ENCODE peak calls at places on chromosomes 7 and 10, in seven cellular contexts. One of them, this sample, is unnamed.

GRCh38 chr7:129781856-129782256 is 170.3 kb downstream of the NRF1 start:
- DNase-seq in SK-N-SH: peak
- DNase-seq in H1: no peak
- DNase-seq in HepG2: no peak
- DNase-seq in GM12878: no peak
- DNase-seq in HCT116: no peak
- DNase-seq in K562: no peak
- DNase-seq in this sample: no peak

GRCh38 chr7:139965942-139966628 is 96.7 kb downstream of the PARP12 start:
- DNase-seq in SK-N-SH: no peak
- DNase-seq in H1: no peak
- DNase-seq in HepG2: no peak
- DNase-seq in GM12878: no peak
- DNase-seq in HCT116: no peak
- DNase-seq in K562: no peak
- DNase-seq in this sample: no peak

GRCh38 chr10:98251399-98251798 is 16.6 kb downstream of the LOXL4 start:
- DNase-seq in SK-N-SH: no peak
- DNase-seq in H1: no peak
- DNase-seq in HepG2: no peak
- DNase-seq in GM12878: no peak
- DNase-seq in HCT116: no peak
- DNase-seq in K562: no peak
- DNase-seq in this sample: no peak

GRCh38 chr10:71396084-71396713 is 521 bp upstream of the CDH23 start:
- DNase-seq in SK-N-SH: peak
- DNase-seq in H1: peak
- DNase-seq in HepG2: no peak
- DNase-seq in GM12878: no peak
- DNase-seq in HCT116: no peak
- DNase-seq in K562: peak
- DNase-seq in this sample: no peak

GRCh38 chr7:24133691-24134090 is 150.3 kb upstream of the NPY start:
- DNase-seq in SK-N-SH: no peak
- DNase-seq in H1: no peak
- DNase-seq in HepG2: no peak
- DNase-seq in GM12878: no peak
- DNase-seq in HCT116: no peak
- DNase-seq in K562: no peak
- DNase-seq in this sample: no peak

GRCh38 chr10:22552888-22553378 is 161.4 kb downstream of the PIP4K2A start:
- DNase-seq in SK-N-SH: no peak
- DNase-seq in H1: no peak
- DNase-seq in HepG2: no peak
- DNase-seq in GM12878: no peak
- DNase-seq in HCT116: no peak
- DNase-seq in K562: no peak
- DNase-seq in this sample: no peak

GRCh38 chr7:464177-464711 is 55.4 kb downstream of the PDGFA start:
- DNase-seq in SK-N-SH: no peak
- DNase-seq in H1: no peak
- DNase-seq in HepG2: no peak
- DNase-seq in GM12878: no peak
- DNase-seq in HCT116: no peak
- DNase-seq in K562: no peak
- DNase-seq in this sample: no peak

GRCh38 chr7:108630002-108630401 is 60.3 kb downstream of the DNAJB9 start:
- DNase-seq in SK-N-SH: peak
- DNase-seq in H1: no peak
- DNase-seq in HepG2: no peak
- DNase-seq in GM12878: no peak
- DNase-seq in HCT116: no peak
- DNase-seq in K562: no peak
- DNase-seq in this sample: no peak

GRCh38 chr7:111011500-111011899 is 79.4 kb upstream of the LRRN3 start:
- DNase-seq in SK-N-SH: no peak
- DNase-seq in H1: no peak
- DNase-seq in HepG2: no peak
- DNase-seq in GM12878: no peak
- DNase-seq in HCT116: no peak
- DNase-seq in K562: no peak
- DNase-seq in this sample: no peak

GRCh38 chr10:12350167-12350872 is 973 bp downstream of the CAMK1D start:
- DNase-seq in SK-N-SH: peak
- DNase-seq in H1: no peak
- DNase-seq in HepG2: peak
- DNase-seq in GM12878: no peak
- DNase-seq in HCT116: no peak
- DNase-seq in K562: no peak
- DNase-seq in this sample: peak

GRCh38 chr7:39536926-39537325 is 29.3 kb upstream of the YAE1 start:
- DNase-seq in SK-N-SH: no peak
- DNase-seq in H1: no peak
- DNase-seq in HepG2: no peak
- DNase-seq in GM12878: no peak
- DNase-seq in HCT116: no peak
- DNase-seq in K562: no peak
- DNase-seq in this sample: no peak

GRCh38 chr7:35839860-35840854 is 39.3 kb downstream of the SEPTIN7 start:
- DNase-seq in SK-N-SH: no peak
- DNase-seq in H1: no peak
- DNase-seq in HepG2: no peak
- DNase-seq in GM12878: no peak
- DNase-seq in HCT116: peak
- DNase-seq in K562: no peak
- DNase-seq in this sample: no peak

GRCh38 chr10:24202181-24202570 is 6.8 kb upstream of the KIAA1217 start:
- DNase-seq in SK-N-SH: no peak
- DNase-seq in H1: no peak
- DNase-seq in HepG2: peak
- DNase-seq in GM12878: no peak
- DNase-seq in HCT116: no peak
- DNase-seq in K562: no peak
- DNase-seq in this sample: no peak
- TF ChIP-seq JUND in SK-N-SH: no peak
- TF ChIP-seq JUND in H1: no peak
- TF ChIP-seq JUND in HepG2: no peak
- TF ChIP-seq JUND in GM12878: no peak
- TF ChIP-seq JUND in HCT116: no peak
- TF ChIP-seq JUND in K562: no peak
- TF ChIP-seq JUND in this sample: no peak

GRCh38 chr10:96996275-96996980 is 164.3 kb downstream of the LCOR start:
- DNase-seq in SK-N-SH: no peak
- DNase-seq in H1: no peak
- DNase-seq in HepG2: no peak
- DNase-seq in GM12878: no peak
- DNase-seq in HCT116: no peak
- DNase-seq in K562: no peak
- DNase-seq in this sample: no peak
- TF ChIP-seq JUND in SK-N-SH: no peak
- TF ChIP-seq JUND in H1: no peak
- TF ChIP-seq JUND in HepG2: no peak
- TF ChIP-seq JUND in GM12878: no peak
- TF ChIP-seq JUND in HCT116: no peak
- TF ChIP-seq JUND in K562: no peak
- TF ChIP-seq JUND in this sample: no peak

GRCh38 chr7:130942211-130942964 is 208.4 kb upstream of the KLF14 start:
- DNase-seq in SK-N-SH: no peak
- DNase-seq in H1: no peak
- DNase-seq in HepG2: peak
- DNase-seq in GM12878: no peak
- DNase-seq in HCT116: no peak
- DNase-seq in K562: peak
- DNase-seq in this sample: peak
- TF ChIP-seq JUND in SK-N-SH: no peak
- TF ChIP-seq JUND in H1: no peak
- TF ChIP-seq JUND in HepG2: no peak
- TF ChIP-seq JUND in GM12878: no peak
- TF ChIP-seq JUND in HCT116: no peak
- TF ChIP-seq JUND in K562: peak
- TF ChIP-seq JUND in this sample: no peak

GRCh38 chr10:19710600-19710999 is 105.6 kb upstream of the PLXDC2 start:
- DNase-seq in SK-N-SH: no peak
- DNase-seq in H1: no peak
- DNase-seq in HepG2: no peak
- DNase-seq in GM12878: no peak
- DNase-seq in HCT116: no peak
- DNase-seq in K562: no peak
- DNase-seq in this sample: no peak

GRCh38 chr10:19719320-19719719 is 96.9 kb upstream of the PLXDC2 start:
- DNase-seq in SK-N-SH: no peak
- DNase-seq in H1: no peak
- DNase-seq in HepG2: no peak
- DNase-seq in GM12878: no peak
- DNase-seq in HCT116: no peak
- DNase-seq in K562: no peak
- DNase-seq in this sample: no peak

DNA sequence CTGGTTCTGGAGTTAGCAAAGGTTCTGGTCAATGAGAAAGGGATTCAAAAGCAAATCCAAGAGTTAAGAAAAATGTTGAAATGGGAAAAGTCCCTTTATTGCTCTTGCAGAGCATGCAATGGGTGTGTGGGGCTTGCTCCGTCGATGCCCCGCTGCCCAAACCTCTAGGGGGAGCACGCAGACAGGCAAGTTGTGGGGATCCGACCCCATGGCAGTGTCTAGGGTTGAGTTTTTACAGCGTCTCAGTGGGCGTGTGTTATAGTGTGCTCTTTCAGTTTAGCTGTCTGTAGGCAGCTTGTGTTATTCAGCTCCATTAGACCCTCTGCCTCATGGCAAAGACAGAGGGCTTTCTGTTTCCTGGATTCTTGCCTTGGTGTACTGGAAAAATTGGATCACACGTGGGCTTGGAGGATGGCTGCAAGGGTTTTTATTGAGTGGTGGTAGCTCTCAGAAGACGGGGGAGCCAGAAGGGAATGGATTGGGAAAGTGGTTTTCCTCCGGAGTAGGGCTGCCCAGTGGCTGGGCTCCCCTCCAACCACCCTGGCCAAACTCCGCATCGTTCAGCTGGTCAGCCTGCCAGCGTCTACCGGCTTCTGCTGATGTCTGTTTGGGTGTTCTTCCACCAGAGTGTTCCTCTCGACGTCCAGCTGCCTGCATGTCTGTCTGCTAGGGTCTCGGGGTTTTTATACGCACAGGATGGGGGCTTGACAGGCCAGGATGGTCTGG is 102.3 kb upstream of the PLXDC2 start:
- DNase-seq in SK-N-SH: no peak
- DNase-seq in H1: peak
- DNase-seq in HepG2: no peak
- DNase-seq in GM12878: no peak
- DNase-seq in HCT116: no peak
- DNase-seq in K562: peak
- DNase-seq in this sample: peak
- TF ChIP-seq JUND in SK-N-SH: no peak
- TF ChIP-seq JUND in H1: no peak
- TF ChIP-seq JUND in HepG2: no peak
- TF ChIP-seq JUND in GM12878: no peak
- TF ChIP-seq JUND in HCT116: no peak
- TF ChIP-seq JUND in K562: no peak
- TF ChIP-seq JUND in this sample: no peak

GRCh38 chr7:155921804-155922506 is 109.7 kb upstream of the SHH start:
- DNase-seq in SK-N-SH: no peak
- DNase-seq in H1: no peak
- DNase-seq in HepG2: no peak
- DNase-seq in GM12878: no peak
- DNase-seq in HCT116: peak
- DNase-seq in K562: no peak
- DNase-seq in this sample: peak
- TF ChIP-seq JUND in SK-N-SH: no peak
- TF ChIP-seq JUND in H1: no peak
- TF ChIP-seq JUND in HepG2: no peak
- TF ChIP-seq JUND in GM12878: no peak
- TF ChIP-seq JUND in HCT116: peak
- TF ChIP-seq JUND in K562: no peak
- TF ChIP-seq JUND in this sample: no peak

GRCh38 chr10:114932225-114932624 is 5.8 kb upstream of the TRUB1 start:
- DNase-seq in SK-N-SH: no peak
- DNase-seq in H1: no peak
- DNase-seq in HepG2: no peak
- DNase-seq in GM12878: no peak
- DNase-seq in HCT116: no peak
- DNase-seq in K562: no peak
- DNase-seq in this sample: no peak

GRCh38 chr10:114932945-114933344 is 5.0 kb upstream of the TRUB1 start:
- DNase-seq in SK-N-SH: no peak
- DNase-seq in H1: no peak
- DNase-seq in HepG2: no peak
- DNase-seq in GM12878: no peak
- DNase-seq in HCT116: no peak
- DNase-seq in K562: no peak
- DNase-seq in this sample: no peak

GRCh38 chr10:114928818-114929217 is 9.2 kb upstream of the TRUB1 start:
- DNase-seq in SK-N-SH: no peak
- DNase-seq in H1: no peak
- DNase-seq in HepG2: no peak
- DNase-seq in GM12878: no peak
- DNase-seq in HCT116: no peak
- DNase-seq in K562: no peak
- DNase-seq in this sample: no peak

GRCh38 chr10:114930320-114930719 is 7.7 kb upstream of the TRUB1 start:
- DNase-seq in SK-N-SH: no peak
- DNase-seq in H1: no peak
- DNase-seq in HepG2: no peak
- DNase-seq in GM12878: no peak
- DNase-seq in HCT116: no peak
- DNase-seq in K562: no peak
- DNase-seq in this sample: no peak

GRCh38 chr10:114931072-114931679 is 6.8 kb upstream of the TRUB1 start:
- DNase-seq in SK-N-SH: no peak
- DNase-seq in H1: no peak
- DNase-seq in HepG2: no peak
- DNase-seq in GM12878: no peak
- DNase-seq in HCT116: no peak
- DNase-seq in K562: no peak
- DNase-seq in this sample: no peak
- TF ChIP-seq JUND in SK-N-SH: no peak
- TF ChIP-seq JUND in H1: no peak
- TF ChIP-seq JUND in HepG2: no peak
- TF ChIP-seq JUND in GM12878: no peak
- TF ChIP-seq JUND in HCT116: no peak
- TF ChIP-seq JUND in K562: no peak
- TF ChIP-seq JUND in this sample: no peak

DNA sequence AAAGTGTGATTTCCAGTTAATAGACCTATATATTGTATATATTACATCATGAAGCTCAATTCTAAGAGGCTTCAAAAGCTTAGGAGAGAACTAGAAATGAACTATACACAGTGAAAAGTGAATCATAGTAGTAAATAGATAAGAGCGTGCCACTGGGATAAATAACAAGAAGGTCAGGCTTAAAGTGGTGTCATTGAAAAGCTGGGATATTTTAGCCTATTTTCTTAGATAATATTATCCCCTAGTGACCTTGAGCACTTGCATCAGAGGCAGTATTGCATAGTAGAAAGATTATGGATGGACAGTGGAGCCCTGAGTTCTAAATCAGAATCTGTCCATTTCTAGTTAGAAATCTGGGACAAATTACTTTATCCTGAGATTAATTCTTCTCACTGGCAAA is 27.1 kb upstream of the MACC1 start:
- DNase-seq in SK-N-SH: no peak
- DNase-seq in H1: no peak
- DNase-seq in HepG2: no peak
- DNase-seq in GM12878: no peak
- DNase-seq in HCT116: no peak
- DNase-seq in K562: no peak
- DNase-seq in this sample: no peak
- TF ChIP-seq JUND in SK-N-SH: no peak
- TF ChIP-seq JUND in H1: no peak
- TF ChIP-seq JUND in HepG2: no peak
- TF ChIP-seq JUND in GM12878: no peak
- TF ChIP-seq JUND in HCT116: no peak
- TF ChIP-seq JUND in K562: no peak
- TF ChIP-seq JUND in this sample: no peak

This sample was measured in T47D.